ENCODE peak calls at places on chromosomes 4 and X, in ten cellular contexts. A is nephron progenitor cell; W is kidney glomerular epithelial cell; C is left cardiac atrium; E is fibroblast of the conjunctiva; Z is HT-29; R is epithelial cell of esophagus; U is GM03348; N is foreskin fibroblast; O is naive thymus-derived CD8-positive, alpha-beta T cell. B is an unnamed sample.

GRCh38 chr4:164906368-164906767 is 29.4 kb downstream of the APELA start:
- DNase-seq in O (no peak), N (no peak), R (no peak), U (no peak), W (no peak), A (no peak), C (no peak), E (no peak), Z (no peak), B (no peak)

GRCh38 chr4:147398556-147398955 is 82.3 kb upstream of the EDNRA start:
- DNase-seq in R (peak), Z (no peak), N (no peak), U (no peak), O (no peak), A (no peak), E (no peak), C (no peak), W (no peak), B (no peak)

GRCh38 chr4:156578713-156579112 is 392.9 kb downstream of the PDGFC start:
- DNase-seq in C (no peak), R (no peak), O (no peak), N (no peak), E (no peak), A (no peak), U (no peak), W (no peak), Z (no peak), B (no peak)

GRCh38 chrX:3006500-3006899 is at the start of gene ARSH:
- DNase-seq in E (no peak), A (no peak), C (no peak), R (no peak), Z (no peak), O (no peak), U (no peak), W (no peak), N (no peak), B (peak)

GRCh38 chr4:182240161-182241130 is 2.8 kb upstream of the TENM3 start:
- DNase-seq in C (no peak), W (peak), U (peak), A (peak), Z (no peak), E (no peak), N (peak), O (no peak), R (peak), B (peak)

GRCh38 chrX:107559506-107559905 is 68.8 kb upstream of the PRPS1 start:
- DNase-seq in O (no peak), C (no peak), R (no peak), Z (no peak), A (no peak), E (no peak), U (no peak), N (no peak), W (no peak), B (no peak)

GRCh38 chr4:13907255-13907751 is 279.8 kb upstream of the BOD1L1 start:
- DNase-seq in Z (peak), W (peak), E (peak), O (no peak), U (peak), A (no peak), N (peak), C (no peak), R (peak), B (peak)

GRCh38 chr4:3484057-3484973 is 21.2 kb downstream of the DOK7 start:
- DNase-seq in R (peak), A (no peak), W (peak), E (no peak), C (peak), Z (peak), N (no peak), O (no peak), U (no peak), B (peak)

GRCh38 chrX:150298841-150299551 is 64.1 kb upstream of the MAMLD1 start:
- DNase-seq in C (no peak), Z (no peak), R (no peak), A (no peak), N (no peak), U (no peak), W (no peak), E (no peak), O (no peak), B (no peak)

GRCh38 chr4:36230523-36230922 is 13.8 kb downstream of the ARAP2 start:
- DNase-seq in O (no peak), A (no peak), N (no peak), E (no peak), C (no peak), W (no peak), R (peak), Z (no peak), U (no peak), B (no peak)

GRCh38 chr4:28926156-28926555 is 1794.0 kb upstream of the PCDH7 start:
- DNase-seq in W (no peak), N (no peak), E (no peak), O (no peak), C (no peak), U (no peak), A (no peak), R (no peak), Z (no peak), B (no peak)

GRCh38 chr4:47381172-47381571 is 82.3 kb downstream of the COMMD8 start:
- DNase-seq in R (no peak), C (no peak), N (no peak), W (no peak), O (no peak), U (no peak), E (no peak), A (no peak), Z (no peak), B (no peak)

GRCh38 chr4:30269850-30270249 is 450.3 kb upstream of the PCDH7 start:
- DNase-seq in R (peak), C (no peak), A (no peak), O (no peak), U (no peak), Z (peak), W (no peak), N (no peak), E (no peak), B (no peak)